ENCODE peak calls at places on chromosomes 4 and X, in four cellular contexts. Y is stimulated activated CD4-positive, alpha-beta T cell treated with anti-CD3 and anti-CD28 coated beads, TNF-alpha, amount 100 ng/mL, for 24 hours; R is nucleus accumbens; P is NCI-H2171 treated with DMSO at 0.1 percent for 48 hours. D is an unnamed sample.

GRCh38 chr4:150219841-150220240 is 141.6 kb downstream of the DCLK2 start:
- DNase-seq in P (no peak), Y (no peak), R (no peak), D (peak)

GRCh38 chr4:134773497-134774000 is 572.0 kb upstream of the PABPC4L start:
- DNase-seq in P (no peak), Y (no peak), R (no peak), D (no peak)

GRCh38 chrX:14095702-14096101 is 66.0 kb upstream of the GEMIN8 start:
- DNase-seq in P (no peak), R (no peak), Y (peak), D (peak)

GRCh38 chr4:138576684-138577083 is 334.5 kb upstream of the SLC7A11 start:
- DNase-seq in R (no peak), Y (no peak), P (no peak), D (peak)

GRCh38 chrX:14616876-14617275 is 87.5 kb downstream of the GLRA2 start:
- DNase-seq in R (no peak), P (no peak), Y (no peak), D (peak)

GRCh38 chr4:40699648-40700047 is 50.1 kb upstream of the NSUN7 start:
- DNase-seq in R (no peak), P (no peak), Y (no peak), D (peak)

GRCh38 chr4:142683997-142684396 is 162.1 kb downstream of the INPP4B start:
- DNase-seq in P (no peak), Y (no peak), R (no peak), D (no peak)

GRCh38 chr4:12137556-12137955 is 708.9 kb upstream of the HS3ST1 start:
- DNase-seq in Y (no peak), P (no peak), R (no peak), D (peak)